ENCODE peak calls at places on chromosomes 3 and 15, in four cellular contexts. One of them, this sample, is unnamed.

GRCh38 chr3:154356009-154356408 is 31.7 kb upstream of the DHX36 start:
- DNase-seq in memory B cell: no peak
- DNase-seq in stimulated activated CD8-positive, alpha-beta memory T cell treated with anti-CD3 and anti-CD28 coated beads, Interleukin-4, amount 100 ng/mL, for 1 hour: no peak
- DNase-seq in retinal pigment epithelial cell: peak
- DNase-seq in this sample: no peak

GRCh38 chr3:427128-427527 is 230.6 kb downstream of the CHL1 start:
- DNase-seq in memory B cell: no peak
- DNase-seq in stimulated activated CD8-positive, alpha-beta memory T cell treated with anti-CD3 and anti-CD28 coated beads, Interleukin-4, amount 100 ng/mL, for 1 hour: no peak
- DNase-seq in retinal pigment epithelial cell: no peak
- DNase-seq in this sample: no peak

GRCh38 chr3:123186695-123187094 is 15.0 kb upstream of the SEC22A start:
- DNase-seq in memory B cell: no peak
- DNase-seq in stimulated activated CD8-positive, alpha-beta memory T cell treated with anti-CD3 and anti-CD28 coated beads, Interleukin-4, amount 100 ng/mL, for 1 hour: no peak
- DNase-seq in retinal pigment epithelial cell: no peak
- DNase-seq in this sample: peak

GRCh38 chr15:39230917-39231285 is 350.0 kb upstream of the THBS1 start:
- DNase-seq in memory B cell: no peak
- DNase-seq in stimulated activated CD8-positive, alpha-beta memory T cell treated with anti-CD3 and anti-CD28 coated beads, Interleukin-4, amount 100 ng/mL, for 1 hour: no peak
- DNase-seq in retinal pigment epithelial cell: no peak
- DNase-seq in this sample: no peak

GRCh38 chr15:89143503-89144162 is 55.4 kb downstream of the ABHD2 start:
- DNase-seq in memory B cell: no peak
- DNase-seq in stimulated activated CD8-positive, alpha-beta memory T cell treated with anti-CD3 and anti-CD28 coated beads, Interleukin-4, amount 100 ng/mL, for 1 hour: no peak
- DNase-seq in retinal pigment epithelial cell: no peak
- DNase-seq in this sample: peak

GRCh38 chr15:28894631-28895030 is 8.9 kb downstream of the APBA2 start:
- DNase-seq in memory B cell: no peak
- DNase-seq in stimulated activated CD8-positive, alpha-beta memory T cell treated with anti-CD3 and anti-CD28 coated beads, Interleukin-4, amount 100 ng/mL, for 1 hour: no peak
- DNase-seq in retinal pigment epithelial cell: no peak
- DNase-seq in this sample: no peak

GRCh38 chr3:123817413-123817812 is 66.7 kb downstream of the MYLK start:
- DNase-seq in memory B cell: no peak
- DNase-seq in stimulated activated CD8-positive, alpha-beta memory T cell treated with anti-CD3 and anti-CD28 coated beads, Interleukin-4, amount 100 ng/mL, for 1 hour: no peak
- DNase-seq in retinal pigment epithelial cell: no peak
- DNase-seq in this sample: no peak

GRCh38 chr3:11539677-11540076 is 104.0 kb downstream of the VGLL4 start:
- DNase-seq in memory B cell: no peak
- DNase-seq in stimulated activated CD8-positive, alpha-beta memory T cell treated with anti-CD3 and anti-CD28 coated beads, Interleukin-4, amount 100 ng/mL, for 1 hour: no peak
- DNase-seq in retinal pigment epithelial cell: no peak
- DNase-seq in this sample: no peak

GRCh38 chr3:39361252-39361927 is 21.8 kb upstream of the SLC25A38 start:
- DNase-seq in memory B cell: no peak
- DNase-seq in stimulated activated CD8-positive, alpha-beta memory T cell treated with anti-CD3 and anti-CD28 coated beads, Interleukin-4, amount 100 ng/mL, for 1 hour: no peak
- DNase-seq in retinal pigment epithelial cell: no peak
- DNase-seq in this sample: no peak

GRCh38 chr3:142947352-142947751 is 16.1 kb downstream of the PAQR9 start:
- DNase-seq in memory B cell: no peak
- DNase-seq in stimulated activated CD8-positive, alpha-beta memory T cell treated with anti-CD3 and anti-CD28 coated beads, Interleukin-4, amount 100 ng/mL, for 1 hour: no peak
- DNase-seq in retinal pigment epithelial cell: no peak
- DNase-seq in this sample: no peak

GRCh38 chr3:22399566-22399965 is 648.6 kb upstream of the ZNF385D start:
- DNase-seq in memory B cell: no peak
- DNase-seq in stimulated activated CD8-positive, alpha-beta memory T cell treated with anti-CD3 and anti-CD28 coated beads, Interleukin-4, amount 100 ng/mL, for 1 hour: no peak
- DNase-seq in retinal pigment epithelial cell: no peak
- DNase-seq in this sample: no peak

GRCh38 chr15:77634266-77634962 is 1.7 kb upstream of the LINGO1 start:
- DNase-seq in memory B cell: peak
- DNase-seq in stimulated activated CD8-positive, alpha-beta memory T cell treated with anti-CD3 and anti-CD28 coated beads, Interleukin-4, amount 100 ng/mL, for 1 hour: peak
- DNase-seq in retinal pigment epithelial cell: no peak
- DNase-seq in this sample: no peak

GRCh38 chr3:72413228-72413627 is 435.0 kb downstream of the SHQ1 start:
- DNase-seq in memory B cell: no peak
- DNase-seq in stimulated activated CD8-positive, alpha-beta memory T cell treated with anti-CD3 and anti-CD28 coated beads, Interleukin-4, amount 100 ng/mL, for 1 hour: no peak
- DNase-seq in retinal pigment epithelial cell: no peak
- DNase-seq in this sample: peak

GRCh38 chr3:190446492-190447301 is 3.0 kb downstream of the TMEM207 start:
- DNase-seq in memory B cell: no peak
- DNase-seq in stimulated activated CD8-positive, alpha-beta memory T cell treated with anti-CD3 and anti-CD28 coated beads, Interleukin-4, amount 100 ng/mL, for 1 hour: no peak
- DNase-seq in retinal pigment epithelial cell: no peak
- DNase-seq in this sample: no peak

GRCh38 chr3:18033581-18033980 is 291.1 kb upstream of the TBC1D5 start:
- DNase-seq in memory B cell: no peak
- DNase-seq in stimulated activated CD8-positive, alpha-beta memory T cell treated with anti-CD3 and anti-CD28 coated beads, Interleukin-4, amount 100 ng/mL, for 1 hour: no peak
- DNase-seq in retinal pigment epithelial cell: no peak
- DNase-seq in this sample: no peak

GRCh38 chr3:160673188-160673587 is 3.8 kb upstream of the ARL14 start:
- DNase-seq in memory B cell: no peak
- DNase-seq in stimulated activated CD8-positive, alpha-beta memory T cell treated with anti-CD3 and anti-CD28 coated beads, Interleukin-4, amount 100 ng/mL, for 1 hour: no peak
- DNase-seq in retinal pigment epithelial cell: no peak
- DNase-seq in this sample: no peak

GRCh38 chr15:38389924-38390542 is 63.9 kb upstream of the FAM98B start:
- DNase-seq in memory B cell: peak
- DNase-seq in stimulated activated CD8-positive, alpha-beta memory T cell treated with anti-CD3 and anti-CD28 coated beads, Interleukin-4, amount 100 ng/mL, for 1 hour: peak
- DNase-seq in retinal pigment epithelial cell: peak
- DNase-seq in this sample: peak

GRCh38 chr3:152611905-152612304 is 223.0 kb upstream of the P2RY1 start:
- DNase-seq in memory B cell: no peak
- DNase-seq in stimulated activated CD8-positive, alpha-beta memory T cell treated with anti-CD3 and anti-CD28 coated beads, Interleukin-4, amount 100 ng/mL, for 1 hour: no peak
- DNase-seq in retinal pigment epithelial cell: no peak
- DNase-seq in this sample: peak

GRCh38 chr15:45171912-45172311 is 15.9 kb downstream of the SHF start:
- DNase-seq in memory B cell: no peak
- DNase-seq in stimulated activated CD8-positive, alpha-beta memory T cell treated with anti-CD3 and anti-CD28 coated beads, Interleukin-4, amount 100 ng/mL, for 1 hour: no peak
- DNase-seq in retinal pigment epithelial cell: no peak
- DNase-seq in this sample: no peak

GRCh38 chr15:58546066-58546591 is 114.3 kb downstream of the LIPC start:
- DNase-seq in memory B cell: no peak
- DNase-seq in stimulated activated CD8-positive, alpha-beta memory T cell treated with anti-CD3 and anti-CD28 coated beads, Interleukin-4, amount 100 ng/mL, for 1 hour: no peak
- DNase-seq in retinal pigment epithelial cell: no peak
- DNase-seq in this sample: no peak

GRCh38 chr3:56879453-56880224 is 77.9 kb upstream of the ARHGEF3 start:
- DNase-seq in memory B cell: no peak
- DNase-seq in stimulated activated CD8-positive, alpha-beta memory T cell treated with anti-CD3 and anti-CD28 coated beads, Interleukin-4, amount 100 ng/mL, for 1 hour: no peak
- DNase-seq in retinal pigment epithelial cell: no peak
- DNase-seq in this sample: no peak

GRCh38 chr15:36239509-36239908 is 339.9 kb upstream of the CDIN1 start:
- DNase-seq in memory B cell: no peak
- DNase-seq in stimulated activated CD8-positive, alpha-beta memory T cell treated with anti-CD3 and anti-CD28 coated beads, Interleukin-4, amount 100 ng/mL, for 1 hour: no peak
- DNase-seq in retinal pigment epithelial cell: no peak
- DNase-seq in this sample: no peak

GRCh38 chr15:89017370-89018066 is 70.7 kb upstream of the ABHD2 start:
- DNase-seq in memory B cell: peak
- DNase-seq in stimulated activated CD8-positive, alpha-beta memory T cell treated with anti-CD3 and anti-CD28 coated beads, Interleukin-4, amount 100 ng/mL, for 1 hour: peak
- DNase-seq in retinal pigment epithelial cell: no peak
- DNase-seq in this sample: peak

GRCh38 chr15:32649336-32649735 is 7.8 kb downstream of the SCG5 start:
- DNase-seq in memory B cell: no peak
- DNase-seq in stimulated activated CD8-positive, alpha-beta memory T cell treated with anti-CD3 and anti-CD28 coated beads, Interleukin-4, amount 100 ng/mL, for 1 hour: no peak
- DNase-seq in retinal pigment epithelial cell: no peak
- DNase-seq in this sample: no peak

This sample was measured in putamen.